ENCODE peak calls at places on chromosomes 13 and 19, in four cellular contexts. One of them, this sample, is unnamed. For H3K4me1, the result is how much of the 10 kb centered on the place peaks cover.

GRCh38 chr19:35498220-35498619 is 8.0 kb upstream of the KRTDAP start:
- DNase-seq in H1: no peak
- DNase-seq in sigmoid colon: no peak
- DNase-seq in pancreas: no peak
- DNase-seq in this sample: no peak

GRCh38 chr19:39183100-39183499 is 13.7 kb upstream of the NCCRP1 start:
- DNase-seq in H1: no peak
- DNase-seq in pancreas: no peak
- DNase-seq in sigmoid colon: no peak
- DNase-seq in this sample: no peak

GRCh38 chr19:58406818-58407657 is 1.4 kb upstream of the ZNF584 start:
- DNase-seq in pancreas: no peak
- DNase-seq in H1: no peak
- DNase-seq in sigmoid colon: peak
- DNase-seq in this sample: no peak

GRCh38 chr13:104984296-104984818 is 1551.1 kb downstream of the EFNB2 start:
- DNase-seq in sigmoid colon: peak
- DNase-seq in H1: no peak
- DNase-seq in pancreas: no peak
- DNase-seq in this sample: no peak

GRCh38 chr13:77337159-77337558 is 10.3 kb upstream of the MYCBP2 start:
- DNase-seq in sigmoid colon: no peak
- DNase-seq in pancreas: no peak
- DNase-seq in H1: no peak
- DNase-seq in this sample: no peak

GRCh38 chr19:16895467-16896097 is 6.8 kb downstream of the F2RL3 start:
- DNase-seq in sigmoid colon: no peak
- DNase-seq in pancreas: no peak
- DNase-seq in H1: no peak
- DNase-seq in this sample: no peak

GRCh38 chr19:13095934-13096890 is 6.4 kb downstream of the LYL1 start:
- DNase-seq in sigmoid colon: peak
- DNase-seq in pancreas: no peak
- DNase-seq in H1: peak
- DNase-seq in this sample: no peak

GRCh38 chr19:8578642-8579265 is 1.5 kb upstream of the MYO1F start:
- DNase-seq in sigmoid colon: peak
- DNase-seq in pancreas: peak
- DNase-seq in H1: peak
- DNase-seq in this sample: peak

GRCh38 chr19:4181053-4181508 is 1.3 kb downstream of the SIRT6 start:
- DNase-seq in H1: no peak
- DNase-seq in sigmoid colon: no peak
- DNase-seq in pancreas: no peak
- DNase-seq in this sample: no peak

GRCh38 chr13:62643007-62643483 is 1227.4 kb upstream of the PCDH20 start:
- DNase-seq in H1: no peak
- DNase-seq in sigmoid colon: no peak
- DNase-seq in pancreas: no peak
- DNase-seq in this sample: no peak

GRCh38 chr13:77749481-77749880 is 52.0 kb downstream of the SLAIN1 start:
- DNase-seq in pancreas: no peak
- DNase-seq in sigmoid colon: no peak
- DNase-seq in H1: no peak
- DNase-seq in this sample: no peak

GRCh38 chr13:48675247-48675646 is 21.5 kb downstream of the CYSLTR2 start:
- DNase-seq in sigmoid colon: no peak
- DNase-seq in H1: no peak
- DNase-seq in pancreas: no peak
- DNase-seq in this sample: no peak

GRCh38 chr13:22736084-22736767 is 444.6 kb upstream of the SGCG start:
- DNase-seq in sigmoid colon: no peak
- DNase-seq in H1: no peak
- DNase-seq in pancreas: no peak
- DNase-seq in this sample: no peak

GRCh38 chr13:75771818-75772217 is 135.7 kb downstream of the LMO7 start:
- DNase-seq in pancreas: no peak
- DNase-seq in H1: no peak
- DNase-seq in sigmoid colon: no peak
- DNase-seq in this sample: no peak

GRCh38 chr19:5615756-5616327 is 6.7 kb downstream of the SAFB2 start:
- DNase-seq in H1: no peak
- DNase-seq in pancreas: no peak
- DNase-seq in sigmoid colon: no peak
- DNase-seq in this sample: no peak

GRCh38 chr13:99434258-99434788 is 66.9 kb upstream of the TM9SF2 start:
- DNase-seq in sigmoid colon: no peak
- DNase-seq in H1: no peak
- DNase-seq in pancreas: no peak
- DNase-seq in this sample: no peak

GRCh38 chr13:107860284-107860683 is 355.1 kb downstream of the LIG4 start:
- DNase-seq in H1: no peak
- DNase-seq in pancreas: no peak
- DNase-seq in sigmoid colon: no peak
- DNase-seq in this sample: no peak

GRCh38 chr13:41222259-41222852 is 28.0 kb upstream of the KBTBD7 start:
- DNase-seq in pancreas: peak
- DNase-seq in sigmoid colon: no peak
- DNase-seq in H1: peak
- DNase-seq in this sample: peak

GRCh38 chr19:12703056-12703455 is 6.6 kb upstream of the FBXW9 start:
- DNase-seq in pancreas: no peak
- DNase-seq in sigmoid colon: no peak
- DNase-seq in H1: peak
- DNase-seq in this sample: peak

GRCh38 chr13:45500492-45501174 is 35.9 kb downstream of the COG3 start:
- DNase-seq in sigmoid colon: no peak
- DNase-seq in H1: no peak
- DNase-seq in pancreas: no peak
- DNase-seq in this sample: no peak

GRCh38 chr13:53782400-53783030 is 753.9 kb downstream of the OLFM4 start:
- DNase-seq in H1: peak
- DNase-seq in sigmoid colon: no peak
- DNase-seq in pancreas: peak
- DNase-seq in this sample: peak

GRCh38 chr13:43046259-43046658 is 22.9 kb downstream of the DNAJC15 start:
- DNase-seq in H1: no peak
- DNase-seq in pancreas: no peak
- DNase-seq in sigmoid colon: no peak
- DNase-seq in this sample: no peak

GRCh38 chr19:35716985-35717664 is 678 bp upstream of the KMT2B start:
- DNase-seq in H1: peak
- DNase-seq in pancreas: peak
- DNase-seq in sigmoid colon: peak
- DNase-seq in this sample: peak

GRCh38 chr13:31756346-31756745 is 17.0 kb downstream of the RXFP2 start:
- DNase-seq in sigmoid colon: no peak
- DNase-seq in H1: no peak
- DNase-seq in pancreas: no peak
- DNase-seq in this sample: no peak

GRCh38 chr13:30108913-30109237 is 198.5 kb downstream of the KATNAL1 start:
- DNase-seq in sigmoid colon: no peak
- DNase-seq in pancreas: peak
- DNase-seq in H1: no peak
- DNase-seq in this sample: no peak

GRCh38 chr13:110404321-110404720 is 97.2 kb downstream of the COL4A2 start:
- DNase-seq in H1: no peak
- DNase-seq in pancreas: no peak
- DNase-seq in sigmoid colon: no peak
- DNase-seq in this sample: no peak
- H3K4me1 ChIP-seq in H1: under half
- H3K4me1 ChIP-seq in pancreas: under half
- H3K4me1 ChIP-seq in sigmoid colon: half or more
- H3K4me1 ChIP-seq in this sample: under half

DNA sequence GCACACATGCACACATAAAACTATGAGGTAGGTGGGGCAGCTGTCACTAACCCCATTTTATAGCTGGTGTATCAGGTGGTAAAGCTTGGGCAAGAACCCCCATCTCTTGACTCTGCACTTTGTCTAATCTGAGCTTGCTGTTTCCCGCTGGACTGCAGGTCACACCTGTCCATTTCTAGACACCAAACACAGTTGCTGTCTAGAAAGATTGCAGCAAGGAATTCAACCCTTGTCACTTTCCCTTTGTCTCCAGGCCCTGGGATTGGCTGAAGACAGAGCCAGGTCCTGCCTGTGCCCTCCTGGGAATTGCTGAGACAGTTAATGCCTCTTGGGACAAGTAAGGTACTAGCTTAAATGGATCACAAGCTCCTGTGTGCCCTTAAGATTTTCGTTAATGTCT is 83.8 kb downstream of the RNASEH2B start:
- DNase-seq in sigmoid colon: no peak
- DNase-seq in H1: no peak
- DNase-seq in pancreas: no peak
- DNase-seq in this sample: no peak
- H3K4me1 ChIP-seq in sigmoid colon: under half
- H3K4me1 ChIP-seq in H1: under half
- H3K4me1 ChIP-seq in pancreas: under half
- H3K4me1 ChIP-seq in this sample: under half

GRCh38 chr19:14164088-14164487 is 27.7 kb upstream of the ASF1B start:
- DNase-seq in sigmoid colon: no peak
- DNase-seq in H1: no peak
- DNase-seq in pancreas: no peak
- DNase-seq in this sample: no peak
- H3K4me1 ChIP-seq in sigmoid colon: under half
- H3K4me1 ChIP-seq in H1: under half
- H3K4me1 ChIP-seq in pancreas: under half
- H3K4me1 ChIP-seq in this sample: under half

DNA sequence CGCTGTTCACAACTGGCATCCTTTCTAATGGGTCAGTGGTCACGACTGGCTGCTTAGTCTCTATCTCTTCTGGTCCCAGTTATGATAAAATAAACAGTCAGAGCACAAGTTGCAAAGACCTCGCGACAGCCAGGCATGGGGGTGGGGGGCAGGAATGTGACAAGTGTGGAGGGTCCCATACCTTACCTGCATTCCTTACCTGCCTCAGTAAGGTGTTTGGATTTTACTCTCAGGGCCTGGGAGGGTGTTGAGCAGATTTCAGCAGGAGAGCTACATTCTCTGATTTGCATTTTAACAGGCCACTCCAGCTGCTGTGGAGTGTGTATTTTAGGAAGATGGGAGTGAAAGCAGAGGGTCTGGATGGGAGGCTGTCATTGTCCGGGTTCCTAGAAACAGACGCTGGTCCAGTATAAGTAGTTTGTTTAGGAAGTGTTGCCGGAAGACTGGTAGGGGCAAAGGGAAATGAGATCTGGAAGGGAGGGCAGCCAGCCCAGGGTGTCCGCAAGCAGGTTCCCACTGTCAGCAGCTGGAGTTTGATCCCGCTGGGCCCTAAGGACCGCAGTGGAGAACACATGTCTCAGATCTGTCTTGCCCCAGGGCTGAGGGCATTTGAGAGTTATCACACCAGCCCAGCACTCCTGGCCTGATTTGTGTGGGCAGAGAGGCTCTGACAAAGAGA is 920.0 kb downstream of the UQCRFS1 start:
- DNase-seq in pancreas: no peak
- DNase-seq in H1: no peak
- DNase-seq in sigmoid colon: no peak
- DNase-seq in this sample: peak
- H3K4me1 ChIP-seq in pancreas: under half
- H3K4me1 ChIP-seq in H1: under half
- H3K4me1 ChIP-seq in sigmoid colon: under half
- H3K4me1 ChIP-seq in this sample: under half

DNA sequence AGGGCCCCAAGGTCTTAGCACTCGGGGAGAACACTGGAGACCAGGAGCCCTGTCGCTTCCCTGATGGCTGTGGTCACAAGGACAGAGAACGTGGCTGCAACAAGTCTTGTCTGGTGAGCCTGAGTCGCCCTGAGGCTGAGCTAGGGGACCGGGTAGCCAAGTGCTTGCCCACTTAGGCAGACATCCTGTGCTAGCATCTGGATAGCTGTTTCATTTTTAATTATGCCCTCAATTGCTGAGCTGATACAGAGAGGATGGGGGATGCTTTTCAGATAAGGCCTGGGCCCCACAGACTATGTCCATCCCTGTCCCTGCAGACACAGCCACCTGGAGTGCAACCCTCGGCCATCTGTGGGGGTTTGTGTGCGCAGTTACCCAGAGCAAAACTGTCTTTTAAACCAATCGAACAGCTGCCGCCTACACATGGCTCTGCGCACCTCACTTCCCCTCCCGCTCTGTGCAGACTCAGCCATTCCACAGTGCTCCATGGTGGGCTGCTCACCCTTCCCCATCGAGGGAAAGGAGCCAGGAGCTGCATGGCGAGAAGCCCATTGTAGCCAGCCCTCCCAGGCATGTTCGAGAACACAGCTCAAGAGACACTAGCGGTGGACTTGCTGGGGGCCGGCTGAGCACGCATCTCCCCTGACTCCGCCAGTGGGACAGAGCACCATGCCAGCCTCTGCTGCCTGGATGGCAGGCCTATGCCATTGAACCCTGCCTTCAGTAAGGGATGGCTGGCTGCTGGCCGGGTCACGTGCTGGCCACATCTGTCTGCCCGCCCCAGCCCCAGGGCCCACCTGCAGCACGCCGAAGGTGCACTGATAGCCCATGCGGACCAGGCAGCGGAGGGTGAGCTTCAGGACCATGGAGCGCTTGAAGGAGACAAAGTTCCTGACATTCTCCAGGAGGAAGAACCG is 19.4 kb upstream of the EIF3G start:
- DNase-seq in H1: no peak
- DNase-seq in sigmoid colon: no peak
- DNase-seq in pancreas: no peak
- DNase-seq in this sample: no peak
- H3K4me1 ChIP-seq in H1: under half
- H3K4me1 ChIP-seq in sigmoid colon: under half
- H3K4me1 ChIP-seq in pancreas: under half
- H3K4me1 ChIP-seq in this sample: under half

DNA sequence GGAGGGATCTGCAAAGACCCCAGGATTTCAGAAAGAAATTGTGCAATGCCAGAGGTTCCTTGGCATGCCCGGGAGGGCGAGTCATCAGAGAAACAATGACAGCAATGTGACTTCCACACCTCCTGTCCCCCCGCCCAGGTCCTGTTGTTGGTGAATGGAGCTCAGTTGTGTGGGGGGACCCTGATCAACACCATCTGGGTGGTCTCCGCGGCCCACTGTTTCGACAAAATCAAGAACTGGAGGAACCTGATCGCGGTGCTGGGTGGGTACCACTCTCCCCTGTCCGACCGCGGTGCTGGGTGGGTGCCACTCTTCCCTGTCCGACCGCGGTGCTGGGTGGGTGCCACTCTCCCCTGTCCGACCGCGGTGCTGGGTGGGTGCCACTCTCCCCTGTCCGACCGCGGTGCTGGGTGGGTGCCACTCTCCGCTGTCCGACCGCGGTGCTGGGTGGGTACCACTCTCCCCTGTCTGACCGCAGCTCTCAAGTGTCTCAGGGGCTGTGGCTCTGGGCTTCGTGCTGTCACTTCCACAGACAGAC is 5.2 kb upstream of the F10 start:
- DNase-seq in pancreas: no peak
- DNase-seq in H1: no peak
- DNase-seq in sigmoid colon: no peak
- DNase-seq in this sample: no peak
- H3K4me1 ChIP-seq in pancreas: under half
- H3K4me1 ChIP-seq in H1: under half
- H3K4me1 ChIP-seq in sigmoid colon: under half
- H3K4me1 ChIP-seq in this sample: under half

GRCh38 chr13:112720251-112720650 is 30.4 kb downstream of the ATP11A start:
- DNase-seq in sigmoid colon: no peak
- DNase-seq in pancreas: no peak
- DNase-seq in H1: no peak
- DNase-seq in this sample: no peak
- H3K4me1 ChIP-seq in sigmoid colon: under half
- H3K4me1 ChIP-seq in pancreas: under half
- H3K4me1 ChIP-seq in H1: under half
- H3K4me1 ChIP-seq in this sample: under half